ENCODE peak calls at places on chromosome 17, in five cellular contexts. T, J, E, M and D are unnamed samples.

GRCh38 chr17:47729486-47729885 is 3.5 kb upstream of the TBX21 start:
- DNase-seq in J (no peak), T (no peak), M (no peak), E (no peak), D (no peak)

GRCh38 chr17:76940738-76941350 is 72.6 kb downstream of the MGAT5B start:
- DNase-seq in J (no peak), E (no peak), T (no peak), M (no peak), D (no peak)

GRCh38 chr17:320139-320538 is 32.5 kb downstream of the RPH3AL start:
- DNase-seq in J (peak; percentile 57), T (no peak), E (no peak), M (no peak), D (no peak)

GRCh38 chr17:58998871-58999270 is 107.8 kb downstream of the TRIM37 start:
- DNase-seq in T (no peak), J (no peak), E (no peak), M (no peak), D (no peak)

GRCh38 chr17:16463341-16464000 is 28.5 kb downstream of the LRRC75A start:
- DNase-seq in E (peak; percentile 37), J (peak; percentile 82), T (peak; percentile 35), M (peak; percentile 35), D (no peak)

GRCh38 chr17:50111687-50112655 is 16.8 kb downstream of the PDK2 start:
- DNase-seq in T (no peak), J (peak; percentile 86), M (peak; percentile 25), E (no peak), D (no peak)

GRCh38 chr17:8801135-8801840 is 2.1 kb upstream of the MFSD6L start:
- DNase-seq in J (no peak), M (no peak), T (no peak), E (no peak), D (no peak)

GRCh38 chr17:8220783-8221662 is 10.6 kb upstream of the AURKB start:
- DNase-seq in M (peak; percentile 92), E (peak; percentile 78), J (peak; percentile 92), T (peak; percentile 83), D (peak; percentile 78)

GRCh38 chr17:83200231-83200699 is 120.9 kb downstream of the METRNL start:
- DNase-seq in E (peak; percentile 68), T (no peak), J (peak; percentile 61), M (no peak), D (peak; percentile 19)

GRCh38 chr17:8836821-8837426 is 30.6 kb downstream of the PIK3R6 start:
- DNase-seq in M (no peak), E (no peak), J (no peak), T (no peak), D (no peak)

GRCh38 chr17:43846963-43847369 is at the start of gene CD300LG:
- DNase-seq in M (no peak), E (no peak), T (no peak), J (no peak), D (no peak)

GRCh38 chr17:44977740-44978584 is 9.9 kb upstream of the C1QL1 start:
- DNase-seq in J (no peak), T (no peak), M (no peak), E (no peak), D (no peak)

GRCh38 chr17:61486135-61487120 is 34.2 kb downstream of the TBX4 start:
- DNase-seq in J (no peak), T (no peak), E (no peak), M (no peak), D (no peak)

GRCh38 chr17:7056386-7056785 is 12.5 kb upstream of the SLC16A11 start:
- DNase-seq in J (no peak), M (no peak), T (no peak), E (no peak), D (no peak)

GRCh38 chr17:69218986-69219385 is 9.6 kb downstream of the ABCA10 start:
- DNase-seq in E (no peak), T (no peak), J (no peak), M (no peak), D (no peak)

GRCh38 chr17:9484789-9485188 is 90.8 kb downstream of the STX8 start:
- DNase-seq in J (no peak), E (no peak), M (no peak), T (no peak), D (no peak)

GRCh38 chr17:82985973-82986372 is 93.4 kb upstream of the METRNL start:
- DNase-seq in E (no peak), J (peak; percentile 50), M (no peak), T (no peak), D (no peak)

GRCh38 chr17:19010729-19011505 is 6.4 kb upstream of the FAM83G start:
- DNase-seq in M (no peak), J (no peak), E (no peak), T (no peak), D (no peak)

GRCh38 chr17:67245694-67246397 is 850 bp upstream of the HELZ start:
- DNase-seq in T (no peak), M (no peak), J (peak; percentile 44), E (no peak), D (peak; percentile 40)

GRCh38 chr17:79630821-79631639 is 20.2 kb upstream of the RBFOX3 start:
- DNase-seq in E (no peak), J (no peak), M (no peak), T (no peak), D (no peak)

GRCh38 chr17:12958786-12959185 is 59.0 kb downstream of the ELAC2 start:
- DNase-seq in J (no peak), E (peak; percentile 50), M (no peak), T (no peak), D (no peak)

GRCh38 chr17:58694826-58695225 is 2.4 kb downstream of the RAD51C start:
- DNase-seq in J (no peak), M (no peak), T (no peak), E (no peak), D (no peak)

GRCh38 chr17:57862990-57863667 is 13.3 kb upstream of the MRPS23 start:
- DNase-seq in E (no peak), M (no peak), J (peak; percentile 53), T (no peak), D (no peak)

GRCh38 chr17:70070297-70071027 is 4.6 kb upstream of the KCNJ16 start:
- DNase-seq in M (no peak), E (no peak), J (no peak), T (peak; percentile 7), D (no peak)

GRCh38 chr17:41103896-41104295 is 1.3 kb upstream of the KRTAP4-9 start:
- DNase-seq in E (no peak), J (no peak), T (no peak), M (no peak), D (no peak)

GRCh38 chr17:11628374-11628773 is 30.1 kb downstream of the DNAH9 start:
- DNase-seq in T (no peak), E (no peak), J (no peak), M (no peak), D (no peak)

GRCh38 chr17:61408151-61409041 is 8.8 kb downstream of the TBX2 start:
- DNase-seq in J (no peak), M (no peak), T (no peak), E (no peak), D (no peak)

GRCh38 chr17:4527552-4527951 is 27.6 kb downstream of the MYBBP1A start:
- DNase-seq in T (no peak), M (no peak), J (no peak), E (no peak), D (no peak)

GRCh38 chr17:16215002-16215272 is 397 bp downstream of the NCOR1 start:
- DNase-seq in T (no peak), E (no peak), J (peak; percentile 44), M (no peak), D (peak; percentile 27)